ENCODE peak calls at places on chromosomes 4 and X, in five cellular contexts. One of them, this sample, is unnamed.

GRCh38 chrX:44223150-44223549 is 120.3 kb downstream of the EFHC2 start:
- DNase-seq in hepatocyte: no peak
- DNase-seq in lower lobe of right lung: no peak
- DNase-seq in tibial nerve: no peak
- DNase-seq in lung microvascular endothelial cell: peak
- DNase-seq in this sample: peak

GRCh38 chr4:15870921-15871664 is 67.4 kb downstream of the FGFBP1 start:
- DNase-seq in hepatocyte: no peak
- DNase-seq in lower lobe of right lung: no peak
- DNase-seq in lung microvascular endothelial cell: no peak
- DNase-seq in tibial nerve: no peak
- DNase-seq in this sample: no peak

GRCh38 chr4:184355111-184355604 is 119.2 kb downstream of the IRF2 start:
- DNase-seq in lower lobe of right lung: no peak
- DNase-seq in hepatocyte: peak
- DNase-seq in lung microvascular endothelial cell: peak
- DNase-seq in tibial nerve: peak
- DNase-seq in this sample: peak

GRCh38 chrX:48676893-48677270 is 6.7 kb upstream of the WAS start:
- DNase-seq in tibial nerve: no peak
- DNase-seq in lung microvascular endothelial cell: peak
- DNase-seq in lower lobe of right lung: peak
- DNase-seq in hepatocyte: peak
- DNase-seq in this sample: peak

GRCh38 chr4:98706935-98707334 is 48.5 kb upstream of the TSPAN5 start:
- DNase-seq in tibial nerve: no peak
- DNase-seq in lung microvascular endothelial cell: no peak
- DNase-seq in lower lobe of right lung: no peak
- DNase-seq in hepatocyte: no peak
- DNase-seq in this sample: no peak

GRCh38 chrX:154354013-154354412 is 20.4 kb downstream of the FLNA start:
- DNase-seq in lower lobe of right lung: no peak
- DNase-seq in lung microvascular endothelial cell: no peak
- DNase-seq in tibial nerve: no peak
- DNase-seq in hepatocyte: no peak
- DNase-seq in this sample: no peak

GRCh38 chr4:163343604-163344146 is at the start of gene NPY5R:
- DNase-seq in hepatocyte: peak
- DNase-seq in lower lobe of right lung: no peak
- DNase-seq in tibial nerve: no peak
- DNase-seq in lung microvascular endothelial cell: no peak
- DNase-seq in this sample: no peak

GRCh38 chrX:112851806-112852205 is 11.2 kb upstream of the AMOT start:
- DNase-seq in hepatocyte: peak
- DNase-seq in lower lobe of right lung: no peak
- DNase-seq in tibial nerve: peak
- DNase-seq in lung microvascular endothelial cell: no peak
- DNase-seq in this sample: peak

GRCh38 chrX:147958316-147958715 is 22.8 kb upstream of the FMR1NB start:
- DNase-seq in tibial nerve: no peak
- DNase-seq in lung microvascular endothelial cell: no peak
- DNase-seq in hepatocyte: no peak
- DNase-seq in lower lobe of right lung: no peak
- DNase-seq in this sample: peak

GRCh38 chrX:72255864-72256263 is 17.0 kb upstream of the ERCC6L start:
- DNase-seq in tibial nerve: no peak
- DNase-seq in lung microvascular endothelial cell: no peak
- DNase-seq in hepatocyte: no peak
- DNase-seq in lower lobe of right lung: no peak
- DNase-seq in this sample: no peak

GRCh38 chr4:121778991-121779628 is 14.1 kb upstream of the SMIM43 start:
- DNase-seq in lung microvascular endothelial cell: no peak
- DNase-seq in tibial nerve: no peak
- DNase-seq in lower lobe of right lung: no peak
- DNase-seq in hepatocyte: no peak
- DNase-seq in this sample: peak

GRCh38 chr4:76738081-76738931 is 159.6 kb downstream of the SOWAHB start:
- DNase-seq in hepatocyte: peak
- DNase-seq in lower lobe of right lung: no peak
- DNase-seq in lung microvascular endothelial cell: no peak
- DNase-seq in tibial nerve: no peak
- DNase-seq in this sample: peak

GRCh38 chr4:123488916-123489315 is 92.3 kb downstream of the SPRY1 start:
- DNase-seq in hepatocyte: peak
- DNase-seq in lung microvascular endothelial cell: no peak
- DNase-seq in lower lobe of right lung: no peak
- DNase-seq in tibial nerve: no peak
- DNase-seq in this sample: peak

GRCh38 chr4:146342600-146343192 is 128.4 kb downstream of the REELD1 start:
- DNase-seq in hepatocyte: peak
- DNase-seq in tibial nerve: peak
- DNase-seq in lung microvascular endothelial cell: peak
- DNase-seq in lower lobe of right lung: no peak
- DNase-seq in this sample: peak

GRCh38 chr4:187118731-187119130 is 395.1 kb upstream of the FAT1 start:
- DNase-seq in lung microvascular endothelial cell: no peak
- DNase-seq in tibial nerve: no peak
- DNase-seq in hepatocyte: no peak
- DNase-seq in lower lobe of right lung: no peak
- DNase-seq in this sample: no peak

This sample was measured in GM23248.